ENCODE peak calls at places on chromosomes 16 and 17, in nine cellular contexts. One of them, this sample, is unnamed.
A peak's percentile ranks its signal among the peaks of the same experiment; 100 is the strongest.

GRCh38 chr16:25013751-25014499 is 1.2 kb downstream of the ARHGAP17 start:
- DNase-seq in H1: no peak
- DNase-seq in A549: no peak
- DNase-seq in neural progenitor cell: no peak
- DNase-seq in effector memory CD4-positive, alpha-beta T cell: no peak
- DNase-seq in RWPE1: no peak
- DNase-seq in body of pancreas: no peak
- DNase-seq in stomach: no peak
- DNase-seq in brain microvascular endothelial cell: no peak
- DNase-seq in this sample: no peak

GRCh38 chr17:82023447-82024241 is 539 bp downstream of the LRRC45 start:
- DNase-seq in H1: no peak
- DNase-seq in A549: peak; percentile 39
- DNase-seq in neural progenitor cell: no peak
- DNase-seq in effector memory CD4-positive, alpha-beta T cell: peak; percentile 8
- DNase-seq in RWPE1: no peak
- DNase-seq in body of pancreas: peak; percentile 42
- DNase-seq in stomach: no peak
- DNase-seq in brain microvascular endothelial cell: no peak
- DNase-seq in this sample: no peak

GRCh38 chr17:28878981-28879380 is 18.6 kb downstream of the FLOT2 start:
- DNase-seq in H1: peak; percentile 67
- DNase-seq in A549: peak; percentile 90
- DNase-seq in neural progenitor cell: peak; percentile 54
- DNase-seq in effector memory CD4-positive, alpha-beta T cell: no peak
- DNase-seq in RWPE1: peak; percentile 75
- DNase-seq in body of pancreas: no peak
- DNase-seq in stomach: peak; percentile 35
- DNase-seq in brain microvascular endothelial cell: peak; percentile 38
- DNase-seq in this sample: no peak

GRCh38 chr17:58187675-58188074 is 4.9 kb upstream of the EPX start:
- DNase-seq in H1: no peak
- DNase-seq in A549: no peak
- DNase-seq in neural progenitor cell: no peak
- DNase-seq in effector memory CD4-positive, alpha-beta T cell: no peak
- DNase-seq in RWPE1: no peak
- DNase-seq in body of pancreas: no peak
- DNase-seq in stomach: no peak
- DNase-seq in brain microvascular endothelial cell: no peak
- DNase-seq in this sample: no peak

GRCh38 chr17:50079334-50080095 is 15.6 kb upstream of the PDK2 start:
- DNase-seq in H1: no peak
- DNase-seq in A549: peak; percentile 79
- DNase-seq in neural progenitor cell: peak; percentile 45
- DNase-seq in effector memory CD4-positive, alpha-beta T cell: no peak
- DNase-seq in RWPE1: no peak
- DNase-seq in body of pancreas: no peak
- DNase-seq in stomach: peak; percentile 71
- DNase-seq in brain microvascular endothelial cell: no peak
- DNase-seq in this sample: no peak

GRCh38 chr17:66538776-66539175 is 236.4 kb downstream of the PRKCA start:
- DNase-seq in H1: no peak
- DNase-seq in A549: no peak
- DNase-seq in neural progenitor cell: no peak
- DNase-seq in effector memory CD4-positive, alpha-beta T cell: no peak
- DNase-seq in RWPE1: no peak
- DNase-seq in body of pancreas: no peak
- DNase-seq in stomach: no peak
- DNase-seq in brain microvascular endothelial cell: no peak
- DNase-seq in this sample: no peak

GRCh38 chr16:69929480-69929879 is 21.7 kb upstream of the CLEC18A start:
- DNase-seq in H1: no peak
- DNase-seq in A549: no peak
- DNase-seq in neural progenitor cell: no peak
- DNase-seq in effector memory CD4-positive, alpha-beta T cell: no peak
- DNase-seq in RWPE1: no peak
- DNase-seq in body of pancreas: no peak
- DNase-seq in stomach: no peak
- DNase-seq in brain microvascular endothelial cell: no peak
- DNase-seq in this sample: no peak

GRCh38 chr17:47212458-47212857 is 3.3 kb downstream of the MYL4 start:
- DNase-seq in H1: no peak
- DNase-seq in A549: no peak
- DNase-seq in neural progenitor cell: no peak
- DNase-seq in effector memory CD4-positive, alpha-beta T cell: no peak
- DNase-seq in RWPE1: no peak
- DNase-seq in body of pancreas: no peak
- DNase-seq in stomach: no peak
- DNase-seq in brain microvascular endothelial cell: no peak
- DNase-seq in this sample: no peak

DNA sequence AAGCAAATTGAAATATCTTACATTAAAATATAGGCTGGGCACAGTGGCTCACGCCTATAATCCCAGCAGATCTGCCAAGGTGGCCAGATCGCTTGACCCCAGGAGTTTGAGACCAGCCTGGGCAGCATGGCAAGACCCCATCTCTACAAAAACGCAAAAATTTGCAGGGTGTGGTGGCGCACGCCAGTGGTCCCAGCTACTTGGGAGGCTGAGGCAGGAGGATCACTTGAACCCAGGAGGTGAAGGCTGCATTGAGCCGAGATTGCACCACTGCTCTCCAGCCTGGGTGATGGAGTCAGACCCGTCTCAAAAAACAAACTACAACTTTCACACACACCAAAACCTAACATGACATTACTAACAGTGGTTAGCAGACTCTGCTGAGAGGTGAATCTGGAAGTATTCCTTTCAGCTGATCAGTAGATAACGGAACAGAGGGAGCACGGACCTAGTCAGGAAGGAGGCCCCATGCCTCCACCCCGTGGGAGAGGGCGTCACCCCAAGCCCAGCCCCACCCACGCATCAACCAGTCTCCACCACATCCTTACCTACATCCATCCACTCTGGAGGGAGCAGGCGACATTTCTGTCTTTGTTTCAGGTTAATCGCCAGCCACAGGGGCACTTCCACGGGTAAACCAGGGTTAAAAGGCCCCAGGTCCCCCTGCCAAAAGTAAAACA is 1.7 kb downstream of the GINS2 start:
- DNase-seq in H1: no peak
- DNase-seq in A549: no peak
- DNase-seq in neural progenitor cell: no peak
- DNase-seq in effector memory CD4-positive, alpha-beta T cell: no peak
- DNase-seq in RWPE1: no peak
- DNase-seq in body of pancreas: no peak
- DNase-seq in stomach: no peak
- DNase-seq in brain microvascular endothelial cell: no peak
- DNase-seq in this sample: no peak
- H3K27ac ChIP-seq in H1: no peak overlapping the region
- H3K27ac ChIP-seq in A549: no peak overlapping the region
- H3K27ac ChIP-seq in neural progenitor cell: no peak overlapping the region
- H3K27ac ChIP-seq in effector memory CD4-positive, alpha-beta T cell: no peak overlapping the region
- H3K27ac ChIP-seq in RWPE1: peak overlapping the region; percentile 70
- H3K27ac ChIP-seq in body of pancreas: no peak overlapping the region
- H3K27ac ChIP-seq in stomach: no peak overlapping the region
- H3K27ac ChIP-seq in brain microvascular endothelial cell: no peak overlapping the region
- H3K27ac ChIP-seq in this sample: no peak overlapping the region

GRCh38 chr17:17942846-17943245 is 29.4 kb downstream of the TOM1L2 start:
- DNase-seq in H1: no peak
- DNase-seq in A549: no peak
- DNase-seq in neural progenitor cell: no peak
- DNase-seq in effector memory CD4-positive, alpha-beta T cell: no peak
- DNase-seq in RWPE1: peak; percentile 68
- DNase-seq in body of pancreas: no peak
- DNase-seq in stomach: no peak
- DNase-seq in brain microvascular endothelial cell: peak; percentile 52
- DNase-seq in this sample: no peak

GRCh38 chr17:17944743-17945142 is 27.5 kb downstream of the TOM1L2 start:
- DNase-seq in H1: no peak
- DNase-seq in A549: no peak
- DNase-seq in neural progenitor cell: peak; percentile 37
- DNase-seq in effector memory CD4-positive, alpha-beta T cell: no peak
- DNase-seq in RWPE1: no peak
- DNase-seq in body of pancreas: no peak
- DNase-seq in stomach: no peak
- DNase-seq in brain microvascular endothelial cell: no peak
- DNase-seq in this sample: no peak

GRCh38 chr17:17946104-17946503 is 26.1 kb downstream of the TOM1L2 start:
- DNase-seq in H1: no peak
- DNase-seq in A549: no peak
- DNase-seq in neural progenitor cell: no peak
- DNase-seq in effector memory CD4-positive, alpha-beta T cell: no peak
- DNase-seq in RWPE1: no peak
- DNase-seq in body of pancreas: no peak
- DNase-seq in stomach: no peak
- DNase-seq in brain microvascular endothelial cell: no peak
- DNase-seq in this sample: no peak

GRCh38 chr17:17943281-17943984 is 28.8 kb downstream of the TOM1L2 start:
- DNase-seq in H1: no peak
- DNase-seq in A549: no peak
- DNase-seq in neural progenitor cell: no peak
- DNase-seq in effector memory CD4-positive, alpha-beta T cell: no peak
- DNase-seq in RWPE1: no peak
- DNase-seq in body of pancreas: no peak
- DNase-seq in stomach: no peak
- DNase-seq in brain microvascular endothelial cell: no peak
- DNase-seq in this sample: no peak

DNA sequence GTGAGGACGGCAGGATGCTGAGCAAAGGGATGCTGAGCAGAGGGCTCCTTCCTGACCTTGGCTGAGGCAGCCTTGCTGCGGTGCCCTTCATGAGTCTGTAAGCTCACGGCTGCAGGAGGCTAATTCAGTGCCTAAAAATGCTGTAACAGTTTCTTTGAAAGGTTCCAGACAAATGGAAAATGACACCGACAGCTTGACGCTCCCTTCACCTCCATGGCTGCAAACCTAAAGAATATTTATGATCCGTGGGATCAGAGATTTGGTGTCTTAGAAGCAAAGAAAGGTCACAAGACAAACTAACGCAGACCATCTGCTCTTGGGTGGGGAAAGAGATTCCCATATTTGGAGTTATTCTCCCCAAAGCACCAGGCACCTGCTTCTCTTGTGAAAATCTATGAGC is 27.9 kb downstream of the TOM1L2 start:
- DNase-seq in H1: no peak
- DNase-seq in A549: no peak
- DNase-seq in neural progenitor cell: no peak
- DNase-seq in effector memory CD4-positive, alpha-beta T cell: no peak
- DNase-seq in RWPE1: no peak
- DNase-seq in body of pancreas: no peak
- DNase-seq in stomach: no peak
- DNase-seq in brain microvascular endothelial cell: no peak
- DNase-seq in this sample: no peak
- H3K27ac ChIP-seq in H1: no peak overlapping the region
- H3K27ac ChIP-seq in A549: peak overlapping the region; percentile 50
- H3K27ac ChIP-seq in neural progenitor cell: no peak overlapping the region
- H3K27ac ChIP-seq in effector memory CD4-positive, alpha-beta T cell: no peak overlapping the region
- H3K27ac ChIP-seq in RWPE1: peak overlapping the region; percentile 82
- H3K27ac ChIP-seq in body of pancreas: no peak overlapping the region
- H3K27ac ChIP-seq in stomach: peak overlapping the region; percentile 73
- H3K27ac ChIP-seq in brain microvascular endothelial cell: no peak overlapping the region
- H3K27ac ChIP-seq in this sample: no peak overlapping the region

GRCh38 chr16:15689290-15689689 is 39.2 kb downstream of the NDE1 start:
- DNase-seq in H1: no peak
- DNase-seq in A549: no peak
- DNase-seq in neural progenitor cell: no peak
- DNase-seq in effector memory CD4-positive, alpha-beta T cell: no peak
- DNase-seq in RWPE1: no peak
- DNase-seq in body of pancreas: no peak
- DNase-seq in stomach: no peak
- DNase-seq in brain microvascular endothelial cell: peak; percentile 24
- DNase-seq in this sample: no peak

GRCh38 chr16:15690296-15690695 is 40.3 kb downstream of the NDE1 start:
- DNase-seq in H1: no peak
- DNase-seq in A549: no peak
- DNase-seq in neural progenitor cell: no peak
- DNase-seq in effector memory CD4-positive, alpha-beta T cell: no peak
- DNase-seq in RWPE1: no peak
- DNase-seq in body of pancreas: no peak
- DNase-seq in stomach: no peak
- DNase-seq in brain microvascular endothelial cell: peak; percentile 65
- DNase-seq in this sample: no peak

GRCh38 chr16:15691046-15691445 is 41.0 kb downstream of the NDE1 start:
- DNase-seq in H1: no peak
- DNase-seq in A549: no peak
- DNase-seq in neural progenitor cell: no peak
- DNase-seq in effector memory CD4-positive, alpha-beta T cell: no peak
- DNase-seq in RWPE1: no peak
- DNase-seq in body of pancreas: no peak
- DNase-seq in stomach: no peak
- DNase-seq in brain microvascular endothelial cell: no peak
- DNase-seq in this sample: no peak

GRCh38 chr16:15682105-15682570 is 32.1 kb downstream of the NDE1 start:
- DNase-seq in H1: no peak
- DNase-seq in A549: peak; percentile 64
- DNase-seq in neural progenitor cell: peak; percentile 26
- DNase-seq in effector memory CD4-positive, alpha-beta T cell: peak; percentile 17
- DNase-seq in RWPE1: peak; percentile 50
- DNase-seq in body of pancreas: peak; percentile 27
- DNase-seq in stomach: peak; percentile 29
- DNase-seq in brain microvascular endothelial cell: peak; percentile 85
- DNase-seq in this sample: no peak

GRCh38 chr16:15686287-15686686 is 36.2 kb downstream of the NDE1 start:
- DNase-seq in H1: no peak
- DNase-seq in A549: no peak
- DNase-seq in neural progenitor cell: no peak
- DNase-seq in effector memory CD4-positive, alpha-beta T cell: no peak
- DNase-seq in RWPE1: no peak
- DNase-seq in body of pancreas: no peak
- DNase-seq in stomach: no peak
- DNase-seq in brain microvascular endothelial cell: no peak
- DNase-seq in this sample: no peak
- H3K27ac ChIP-seq in H1: no peak overlapping the region
- H3K27ac ChIP-seq in A549: no peak overlapping the region
- H3K27ac ChIP-seq in neural progenitor cell: no peak overlapping the region
- H3K27ac ChIP-seq in effector memory CD4-positive, alpha-beta T cell: no peak overlapping the region
- H3K27ac ChIP-seq in RWPE1: no peak overlapping the region
- H3K27ac ChIP-seq in body of pancreas: no peak overlapping the region
- H3K27ac ChIP-seq in stomach: no peak overlapping the region
- H3K27ac ChIP-seq in brain microvascular endothelial cell: no peak overlapping the region
- H3K27ac ChIP-seq in this sample: no peak overlapping the region

DNA sequence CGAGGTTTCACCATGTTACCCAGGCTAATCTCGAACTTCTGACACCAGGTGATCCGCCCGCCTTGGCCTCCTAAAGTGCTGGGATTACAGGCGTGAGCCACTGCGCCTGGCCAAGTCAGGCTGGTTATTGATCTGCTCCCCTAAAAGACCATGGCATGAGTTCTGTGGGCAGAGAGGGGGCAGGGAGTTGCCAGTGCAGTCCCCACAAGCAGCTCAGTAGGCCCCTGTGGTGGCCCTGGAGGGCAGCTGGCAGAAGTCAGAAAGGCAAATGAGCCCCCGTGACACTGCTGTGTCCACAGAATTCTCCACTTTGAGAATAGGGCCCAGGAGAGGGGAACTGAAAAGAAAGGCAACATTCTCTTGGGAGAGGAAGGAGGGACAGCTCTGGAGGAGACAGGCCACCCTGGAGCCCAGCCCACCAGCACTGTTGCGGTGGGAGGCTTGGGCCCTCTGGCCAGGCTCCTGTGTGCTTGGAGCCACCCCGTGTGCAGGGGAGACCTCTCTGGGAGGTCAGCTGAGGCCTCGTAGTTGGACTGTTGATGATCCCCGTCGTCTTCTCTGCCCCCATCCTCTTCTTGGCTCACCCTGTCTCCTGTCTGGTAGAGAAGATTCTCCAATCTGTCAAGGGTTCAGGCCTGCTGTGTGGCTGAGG is 2.1 kb upstream of the AMDHD2 start:
- DNase-seq in H1: no peak
- DNase-seq in A549: no peak
- DNase-seq in neural progenitor cell: no peak
- DNase-seq in effector memory CD4-positive, alpha-beta T cell: no peak
- DNase-seq in RWPE1: no peak
- DNase-seq in body of pancreas: no peak
- DNase-seq in stomach: no peak
- DNase-seq in brain microvascular endothelial cell: no peak
- DNase-seq in this sample: no peak
- H3K27ac ChIP-seq in H1: no peak overlapping the region
- H3K27ac ChIP-seq in A549: no peak overlapping the region
- H3K27ac ChIP-seq in neural progenitor cell: no peak overlapping the region
- H3K27ac ChIP-seq in effector memory CD4-positive, alpha-beta T cell: no peak overlapping the region
- H3K27ac ChIP-seq in RWPE1: peak overlapping the region; percentile 95
- H3K27ac ChIP-seq in body of pancreas: peak overlapping the region; percentile 66
- H3K27ac ChIP-seq in stomach: peak overlapping the region; percentile 99
- H3K27ac ChIP-seq in brain microvascular endothelial cell: no peak overlapping the region
- H3K27ac ChIP-seq in this sample: no peak overlapping the region

This sample was measured in caudate nucleus.